ENCODE peak calls at places on chromosomes 16 and 17, in eight cellular contexts. A is AG09319, M is neural crest cell, P is endothelial cell of umbilical vein, O is right lobe of liver, T is tibial nerve, F is PC-9, N is endodermal cell. B is an unnamed sample.

GRCh38 chr16:15757630-15758251 is 99.1 kb downstream of the MYH11 start:
- DNase-seq in N (no peak), M (no peak), A (no peak), T (no peak), F (no peak), P (no peak), O (peak; percentile 47), B (no peak)

GRCh38 chr17:63956296-63956920 is 16.3 kb downstream of the SCN4A start:
- DNase-seq in M (no peak), P (no peak), N (no peak), F (no peak), T (no peak), A (no peak), O (no peak), B (no peak)

GRCh38 chr17:37642706-37643105 is 540 bp downstream of the DDX52 start:
- DNase-seq in A (no peak), F (peak; percentile 60), O (no peak), P (no peak), T (no peak), M (no peak), N (no peak), B (no peak)

GRCh38 chr17:15947331-15947730 is 2.4 kb downstream of the ADORA2B start:
- DNase-seq in A (no peak), T (no peak), F (peak; percentile 65), N (peak; percentile 49), O (no peak), P (peak; percentile 11), M (no peak), B (no peak)

GRCh38 chr16:24036614-24037013 is 200.8 kb downstream of the PRKCB start:
- DNase-seq in T (no peak), M (peak; percentile 52), O (no peak), F (no peak), A (peak; percentile 0), N (peak; percentile 79), P (peak; percentile 43), B (no peak)

GRCh38 chr17:76145231-76146052 is 4.4 kb upstream of the FOXJ1 start:
- DNase-seq in O (no peak), T (peak; percentile 7), P (peak; percentile 23), F (no peak), A (no peak), N (peak; percentile 74), M (no peak), B (no peak)

GRCh38 chr17:27415090-27415795 is 41.0 kb upstream of the KSR1 start:
- DNase-seq in O (no peak), P (no peak), T (no peak), F (no peak), A (no peak), N (peak; percentile 44), M (no peak), B (no peak)

GRCh38 chr16:57539072-57539796 is 2.9 kb upstream of the CCDC102A start:
- DNase-seq in P (no peak), M (no peak), N (no peak), F (no peak), A (no peak), O (no peak), T (no peak), B (no peak)

GRCh38 chr17:27818311-27819170 is 18.2 kb upstream of the NOS2 start:
- DNase-seq in A (no peak), N (no peak), F (no peak), P (peak; percentile 40), T (no peak), M (no peak), O (no peak), B (no peak)

GRCh38 chr16:67544329-67544841 is 15.8 kb downstream of the RIPOR1 start:
- DNase-seq in M (no peak), F (no peak), A (no peak), N (no peak), P (no peak), O (peak; percentile 44), T (no peak), B (no peak)

GRCh38 chr17:63477471-63478440 is 895 bp downstream of the ACE start:
- DNase-seq in T (no peak), O (peak; percentile 45), F (no peak), N (peak; percentile 85), A (no peak), M (no peak), P (peak; percentile 23), B (peak; percentile 61)

GRCh38 chr16:87701505-87701921 is 64.3 kb downstream of the KLHDC4 start:
- DNase-seq in A (no peak), M (no peak), F (no peak), P (no peak), N (no peak), O (no peak), T (no peak), B (no peak)

GRCh38 chr17:79033741-79034501 is 10.0 kb downstream of the C1QTNF1 start:
- DNase-seq in T (peak; percentile 58), A (no peak), P (no peak), O (no peak), N (peak; percentile 45), M (no peak), F (no peak), B (no peak)

GRCh38 chr17:16304832-16305231 is 48.4 kb downstream of the CENPV start:
- DNase-seq in N (peak; percentile 80), P (peak; percentile 40), T (no peak), O (no peak), A (no peak), F (no peak), M (peak; percentile 17), B (peak; percentile 15)

GRCh38 chr16:20768121-20768520 is 4.3 kb downstream of the ACSM3 start:
- DNase-seq in M (no peak), A (no peak), T (no peak), F (no peak), P (no peak), N (no peak), O (no peak), B (no peak)

GRCh38 chr16:3773663-3774062 is 56.3 kb upstream of the TRAP1 start:
- DNase-seq in M (no peak), O (no peak), A (no peak), P (no peak), N (no peak), T (no peak), F (no peak), B (no peak)

GRCh38 chr17:9324864-9325263 is 250.8 kb downstream of the STX8 start:
- DNase-seq in A (no peak), M (no peak), O (peak; percentile 65), P (no peak), T (no peak), F (no peak), N (peak; percentile 38), B (no peak)
- TF ChIP-seq CTCF in A (no peak), M (no peak), O (peak; percentile 48), P (no peak), T (no peak), F (no peak), N (peak; percentile 25), B (peak; percentile 19)

DNA sequence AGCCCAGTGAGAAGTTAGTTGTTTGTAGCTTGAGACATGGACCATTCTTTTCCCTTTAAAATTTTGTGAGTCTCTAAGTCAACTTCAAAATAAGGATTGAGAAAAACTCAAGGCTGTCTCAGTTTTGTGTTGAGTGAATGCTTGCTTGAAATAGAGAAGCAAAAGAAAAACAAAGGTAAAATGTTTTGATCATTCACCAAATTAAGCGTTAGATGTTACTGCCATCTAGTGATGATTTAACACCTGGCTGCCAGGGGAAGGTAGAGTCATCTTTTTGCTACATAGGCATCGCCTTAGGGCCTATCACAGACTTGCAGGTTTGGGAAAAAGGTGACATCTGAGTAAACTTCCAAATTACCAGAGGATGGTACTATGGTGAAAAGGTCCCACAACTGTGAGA is 74.4 kb downstream of the PCTP start:
- DNase-seq in F (no peak), N (no peak), M (no peak), T (no peak), P (peak; percentile 8), A (no peak), O (no peak), B (no peak)
- TF ChIP-seq CTCF in F (peak; percentile 57), N (peak; percentile 80), M (peak; percentile 49), T (no peak), P (peak; percentile 7), A (no peak), O (peak; percentile 48), B (peak; percentile 56)

DNA sequence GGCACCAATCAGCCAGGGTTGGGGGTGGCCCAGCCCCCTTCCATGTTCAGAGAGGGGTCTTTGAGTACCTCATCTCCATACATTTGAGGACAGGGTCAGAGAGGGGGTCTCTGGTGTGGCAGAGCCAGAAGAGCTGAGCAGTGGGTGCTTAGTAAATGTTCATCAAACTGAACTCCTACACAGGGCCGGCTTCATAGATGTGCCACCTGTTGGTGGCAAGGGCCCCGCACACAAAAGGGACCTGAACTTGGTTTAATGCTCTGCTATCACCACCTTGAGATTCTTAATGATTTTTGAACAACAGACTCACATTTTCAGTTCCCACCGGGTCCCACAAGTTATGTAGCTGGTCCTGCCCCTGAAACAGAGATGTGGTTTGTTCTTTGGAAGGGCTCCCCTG is 9.0 kb upstream of the C1QL1 start:
- DNase-seq in A (no peak), M (no peak), O (no peak), P (no peak), T (no peak), N (no peak), F (no peak), B (no peak)
- TF ChIP-seq CTCF in A (no peak), M (no peak), O (no peak), P (no peak), T (no peak), N (peak; percentile 40), F (peak; percentile 24), B (no peak)

GRCh38 chr17:73899839-73900238 is 255.6 kb upstream of the SDK2 start:
- DNase-seq in T (no peak), N (peak; percentile 28), F (no peak), A (no peak), M (no peak), P (no peak), O (no peak), B (no peak)

GRCh38 chr17:73900516-73900915 is 256.3 kb upstream of the SDK2 start:
- DNase-seq in F (no peak), P (no peak), T (no peak), O (no peak), M (no peak), A (no peak), N (peak; percentile 39), B (no peak)

GRCh38 chr17:73901249-73901648 is 257.0 kb upstream of the SDK2 start:
- DNase-seq in O (no peak), M (no peak), N (no peak), T (no peak), P (no peak), F (no peak), A (no peak), B (no peak)

GRCh38 chr17:73902416-73903181 is 258.4 kb upstream of the SDK2 start:
- DNase-seq in O (no peak), M (no peak), T (no peak), F (no peak), A (no peak), N (peak; percentile 77), P (no peak), B (no peak)

DNA sequence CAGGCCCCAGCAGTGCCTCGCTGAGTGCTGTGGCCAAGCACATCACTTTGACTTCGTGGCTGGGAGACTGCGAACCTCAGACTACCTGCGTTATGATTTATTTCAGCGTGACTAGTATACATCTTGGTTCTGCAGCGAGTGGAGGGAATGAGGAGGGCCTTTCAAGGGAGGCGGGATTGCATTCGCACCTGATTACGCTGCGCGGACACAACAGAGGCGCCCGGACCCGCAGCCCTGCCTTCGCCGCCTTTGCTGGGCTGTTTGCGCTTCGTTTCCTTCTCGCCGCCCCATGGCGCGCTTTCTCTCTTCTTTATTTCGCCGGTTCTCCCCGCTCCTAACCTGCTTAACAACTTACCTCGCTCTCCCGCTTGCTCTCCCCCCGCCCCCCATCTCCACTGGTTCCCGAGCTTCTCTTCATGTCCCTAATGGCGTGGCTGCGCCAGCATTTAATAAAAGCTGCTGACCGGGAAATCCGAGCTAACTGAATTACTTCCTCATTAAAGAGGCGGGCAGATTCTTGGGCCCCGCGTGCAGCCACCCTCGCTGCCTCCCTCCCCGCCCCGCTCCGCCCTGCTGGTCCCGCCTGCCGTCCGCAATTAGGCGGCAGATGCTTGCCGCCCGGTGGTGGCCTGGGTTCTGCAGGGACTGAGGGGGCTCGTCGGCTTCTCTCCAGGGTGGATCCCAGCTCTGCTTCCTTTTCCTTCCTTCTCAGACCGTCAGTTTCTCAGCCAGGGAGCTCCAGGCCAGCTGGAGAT is 257.6 kb upstream of the SDK2 start:
- DNase-seq in A (no peak), N (peak; percentile 92), F (no peak), P (no peak), O (peak; percentile 58), T (no peak), M (peak; percentile 53), B (no peak)
- TF ChIP-seq CTCF in A (no peak), N (peak; percentile 34), F (no peak), P (no peak), O (no peak), T (no peak), M (peak; percentile 33), B (no peak)

B was measured in chondrocyte.